ENCODE peak calls at places on chromosomes 7 and 10, in six cellular contexts. D, M, I, C, H and Z are unnamed samples.

GRCh38 chr10:109741712-109742111 is 181.6 kb downstream of the XPNPEP1 start:
- DNase-seq in H (no peak), I (no peak), C (no peak), M (no peak), D (no peak), Z (no peak)

GRCh38 chr10:110010076-110011069 is 2.6 kb downstream of the ADD3 start:
- DNase-seq in D (peak), H (peak), M (no peak), I (no peak), C (no peak), Z (no peak)

GRCh38 chr7:139869886-139870285 is 40.8 kb downstream of the TBXAS1 start:
- DNase-seq in C (no peak), M (no peak), H (no peak), D (no peak), I (no peak), Z (no peak)

GRCh38 chr10:119409906-119410305 is 132.6 kb downstream of the RGS10 start:
- DNase-seq in H (no peak), D (peak), I (no peak), C (no peak), M (no peak), Z (no peak)

GRCh38 chr10:33116293-33116697 is 158.3 kb upstream of the ITGB1 start:
- DNase-seq in I (peak), D (peak), M (peak), H (no peak), C (no peak), Z (peak)

GRCh38 chr7:124085168-124085567 is 52.3 kb upstream of the TMEM229A start:
- DNase-seq in D (no peak), I (no peak), H (no peak), M (no peak), C (no peak), Z (no peak)

GRCh38 chr10:5890519-5890878 is 456 bp downstream of the FBH1 start:
- DNase-seq in M (no peak), C (no peak), I (no peak), D (peak), H (no peak), Z (no peak)

GRCh38 chr7:156752371-156753297 is 112.1 kb downstream of the RNF32 start:
- DNase-seq in I (no peak), D (peak), M (no peak), C (no peak), H (no peak), Z (no peak)

GRCh38 chr7:117715784-117716445 is 157.3 kb downstream of the CTTNBP2 start:
- DNase-seq in H (no peak), I (peak), C (no peak), M (peak), D (peak), Z (peak)

GRCh38 chr7:28855538-28856217 is 102.5 kb downstream of the TRIL start:
- DNase-seq in M (no peak), C (no peak), I (peak), D (peak), H (no peak), Z (no peak)

GRCh38 chr7:28853150-28853549 is 105.0 kb downstream of the TRIL start:
- DNase-seq in D (no peak), H (no peak), C (no peak), M (no peak), I (no peak), Z (no peak)

GRCh38 chr7:28854750-28855074 is 103.4 kb downstream of the TRIL start:
- DNase-seq in H (no peak), I (no peak), C (no peak), D (no peak), M (no peak), Z (no peak)

GRCh38 chr7:28856656-28857055 is 101.5 kb downstream of the TRIL start:
- DNase-seq in D (no peak), H (no peak), M (no peak), I (no peak), C (no peak), Z (no peak)

GRCh38 chr7:28853834-28854749 is 104.0 kb downstream of the TRIL start:
- DNase-seq in H (peak), I (peak), M (peak), C (peak), D (peak), Z (peak)
- TF ChIP-seq ZNF274 in H (no peak), I (no peak), M (no peak), C (no peak), D (no peak), Z (no peak)

DNA sequence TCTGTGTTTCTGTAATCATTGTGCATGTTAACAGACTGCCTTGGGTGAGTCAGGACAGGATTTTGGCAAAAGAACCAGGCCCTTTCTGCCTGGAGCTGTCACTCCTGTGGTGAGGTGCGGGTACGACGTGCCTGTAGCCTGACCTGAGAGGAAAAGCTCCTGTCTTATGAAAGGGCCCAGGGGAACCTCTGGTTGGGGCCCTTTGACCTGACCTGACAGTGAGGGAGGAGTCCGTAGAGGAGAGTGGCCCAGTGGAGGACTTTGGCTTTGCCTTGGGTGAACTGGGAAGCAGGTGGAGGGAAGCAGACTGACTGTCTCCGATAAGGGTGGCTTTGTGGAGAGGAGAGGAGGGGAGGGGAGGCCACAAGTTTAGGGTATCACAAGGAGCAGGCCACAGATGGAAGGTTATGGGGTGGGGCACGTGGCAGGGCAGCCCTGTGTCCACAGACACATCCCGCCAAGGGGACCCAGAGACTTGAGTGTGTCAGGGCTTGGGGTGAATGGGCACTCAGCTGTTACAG is 6.9 kb downstream of the PFKP start:
- DNase-seq in C (peak), D (peak), M (no peak), H (no peak), I (no peak), Z (no peak)
- TF ChIP-seq ZNF274 in C (no peak), D (no peak), M (no peak), H (no peak), I (no peak), Z (no peak)

GRCh38 chr7:98613601-98614425 is 3.3 kb upstream of the NPTX2 start:
- DNase-seq in H (no peak), M (no peak), I (no peak), D (no peak), C (no peak), Z (no peak)
- TF ChIP-seq ZNF274 in H (no peak), M (no peak), I (no peak), D (no peak), C (no peak), Z (no peak)

GRCh38 chr10:131954356-131954965 is 27.3 kb downstream of the BNIP3 start:
- DNase-seq in C (no peak), M (no peak), H (no peak), D (no peak), I (no peak), Z (no peak)
- TF ChIP-seq ZNF274 in C (no peak), M (no peak), H (no peak), D (no peak), I (no peak), Z (no peak)

DNA sequence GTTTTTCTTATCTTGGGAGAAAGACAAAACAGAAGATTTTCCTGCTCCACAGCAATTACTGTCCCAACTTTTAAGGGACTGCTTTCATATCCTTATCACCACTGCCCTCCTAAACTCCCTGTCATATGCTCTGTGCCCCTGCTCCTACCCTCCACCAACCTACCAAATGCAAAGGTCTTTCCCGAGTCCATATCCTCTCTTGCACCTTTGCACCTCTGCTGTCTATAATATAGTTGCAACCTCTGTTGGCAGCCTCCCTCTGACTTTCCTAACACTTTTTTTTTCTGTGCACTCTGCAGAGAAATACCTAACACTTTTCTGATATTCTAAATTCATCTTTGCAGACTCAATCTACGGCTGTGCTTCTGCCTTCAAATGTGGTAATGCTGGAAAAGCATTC is 84.9 kb downstream of the DNMBP start:
- DNase-seq in D (no peak), M (no peak), C (no peak), I (no peak), H (no peak), Z (no peak)
- TF ChIP-seq ZNF274 in D (no peak), M (no peak), C (no peak), I (no peak), H (no peak), Z (no peak)

DNA sequence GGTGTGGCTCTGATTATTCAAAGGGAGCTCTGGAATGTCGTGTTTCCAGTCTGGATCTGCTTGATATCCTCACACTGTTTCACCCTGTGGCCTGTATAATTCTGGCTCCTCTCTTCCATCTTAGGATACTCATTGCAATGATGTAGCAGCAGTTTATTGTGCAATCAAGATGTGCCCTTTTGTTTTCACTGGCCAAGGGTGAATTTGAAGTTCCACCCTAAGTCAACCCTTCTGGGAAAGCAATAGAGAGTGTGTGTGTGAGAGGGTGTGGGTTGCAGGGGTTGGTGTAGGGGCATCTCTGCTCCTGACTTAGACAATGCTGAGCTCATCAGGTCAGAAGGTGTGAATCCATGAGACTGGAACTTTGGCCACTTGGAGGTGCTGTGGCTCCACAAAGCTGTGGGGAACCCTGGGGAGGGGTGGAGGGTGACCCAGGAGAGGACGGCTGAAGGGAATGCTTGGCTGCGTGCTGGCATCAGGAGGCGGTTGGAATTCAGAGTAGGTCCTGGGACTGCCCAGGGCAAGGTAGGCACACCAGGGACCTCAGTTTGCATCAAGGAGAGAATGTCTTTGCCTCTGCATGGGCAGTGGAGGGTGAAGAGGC is 118.0 kb upstream of the PRSS58 start:
- DNase-seq in I (peak), H (no peak), M (peak), C (no peak), D (no peak), Z (peak)
- TF ChIP-seq ZNF274 in I (no peak), H (no peak), M (no peak), C (no peak), D (no peak), Z (no peak)

GRCh38 chr10:35369049-35369760 is 32.9 kb downstream of the CCNY start:
- DNase-seq in I (no peak), D (no peak), M (no peak), H (no peak), C (no peak), Z (no peak)
- TF ChIP-seq ZNF274 in I (no peak), D (no peak), M (no peak), H (no peak), C (no peak), Z (no peak)

GRCh38 chr10:34641147-34641912 is 173.8 kb downstream of the PARD3 start:
- DNase-seq in I (no peak), H (no peak), D (no peak), M (no peak), C (no peak), Z (no peak)
- TF ChIP-seq ZNF274 in I (no peak), H (no peak), D (no peak), M (no peak), C (no peak), Z (no peak)

GRCh38 chr7:1585142-1585981 is 15.5 kb upstream of the PSMG3 start:
- DNase-seq in I (no peak), M (no peak), D (no peak), H (no peak), C (no peak), Z (no peak)
- TF ChIP-seq ZNF274 in I (no peak), M (no peak), D (no peak), H (no peak), C (no peak), Z (no peak)

GRCh38 chr7:133645870-133646492 is 393.1 kb downstream of the EXOC4 start:
- DNase-seq in M (no peak), I (no peak), C (no peak), H (no peak), D (no peak), Z (no peak)

GRCh38 chr7:133646493-133647154 is 393.7 kb downstream of the EXOC4 start:
- DNase-seq in M (no peak), D (no peak), C (no peak), I (no peak), H (no peak), Z (no peak)

GRCh38 chr7:133642907-133643306 is 390.0 kb downstream of the EXOC4 start:
- DNase-seq in I (no peak), H (no peak), C (no peak), M (no peak), D (no peak), Z (no peak)

GRCh38 chr7:133638835-133639234 is 386.0 kb downstream of the EXOC4 start:
- DNase-seq in D (no peak), C (no peak), H (no peak), M (no peak), I (no peak), Z (no peak)

GRCh38 chr7:133641436-133641835 is 388.6 kb downstream of the EXOC4 start:
- DNase-seq in H (no peak), D (no peak), I (no peak), C (no peak), M (no peak), Z (no peak)
- TF ChIP-seq ZNF274 in H (no peak), D (no peak), I (no peak), C (no peak), M (no peak), Z (no peak)